ENCODE peak calls at places on chromosome 4, in four cellular contexts. A is GM12865, L is AG10803, U is IMR-90. E is an unnamed sample.

GRCh38 chr4:61992351-61992750 is 792.2 kb downstream of the ADGRL3 start:
- DNase-seq in A (no peak), L (no peak), U (no peak), E (no peak)

GRCh38 chr4:15691346-15692140 is 9.9 kb downstream of the FAM200B start:
- DNase-seq in U (peak), L (peak), A (no peak), E (peak)

GRCh38 chr4:113618205-113618604 is 143.3 kb downstream of the CAMK2D start:
- DNase-seq in A (no peak), L (peak), U (no peak), E (no peak)

GRCh38 chr4:41692717-41693345 is 55.7 kb downstream of the PHOX2B start:
- DNase-seq in L (peak), A (peak), U (peak), E (peak)

GRCh38 chr4:24364852-24365251 is 219.5 kb downstream of the DHX15 start:
- DNase-seq in A (no peak), L (no peak), U (no peak), E (no peak)

GRCh38 chr4:174600391-174600790 is 78.1 kb upstream of the HPGD start:
- DNase-seq in L (no peak), A (no peak), U (no peak), E (no peak)

GRCh38 chr4:71026086-71026485 is 32.6 kb downstream of the DCK start:
- DNase-seq in U (peak), A (no peak), L (peak), E (peak)

GRCh38 chr4:154617820-154618317 is 5.4 kb upstream of the FGG start:
- DNase-seq in A (no peak), U (no peak), L (no peak), E (no peak)

GRCh38 chr4:88791274-88791673 is 93.6 kb upstream of the NAP1L5 start:
- DNase-seq in L (peak), A (peak), U (peak), E (peak)

GRCh38 chr4:26081795-26082498 is 167.9 kb downstream of the SMIM20 start:
- DNase-seq in U (peak), A (peak), L (peak), E (peak)

GRCh38 chr4:7021930-7022658 is 21.1 kb upstream of the TADA2B start:
- DNase-seq in U (peak), A (no peak), L (peak), E (peak)

GRCh38 chr4:101279377-101279871 is 67.9 kb downstream of the PPP3CA start:
- DNase-seq in U (peak), A (peak), L (peak), E (peak)

GRCh38 chr4:56530269-56531148 is 24.9 kb downstream of the ARL9 start:
- DNase-seq in U (peak), L (peak), A (peak), E (peak)

DNA sequence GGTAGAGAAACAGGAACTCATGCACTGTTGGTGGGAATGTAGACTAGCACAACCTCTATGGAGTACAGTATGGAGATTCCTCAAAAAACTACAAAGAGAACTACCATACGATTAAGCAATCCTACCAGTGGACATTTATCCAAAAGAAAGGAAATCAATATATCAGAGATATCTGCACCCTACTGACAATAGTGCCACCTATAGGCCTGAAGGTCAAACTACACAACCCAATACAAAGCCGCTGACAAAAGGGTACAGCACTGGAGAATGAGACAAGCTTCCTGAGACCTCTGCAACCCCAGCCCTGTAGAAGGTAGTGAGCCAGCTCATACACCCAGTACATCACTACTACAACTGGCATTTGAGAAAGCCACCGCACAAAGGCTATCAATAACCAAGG is 67.1 kb downstream of the CBR4 start:
- DNase-seq in L (no peak), U (no peak), A (peak), E (peak)
- TF ChIP-seq CTCF in L (peak), U (peak), A (peak), E (peak)

GRCh38 chr4:184463856-184464255 is 10.5 kb downstream of the IRF2 start:
- DNase-seq in L (no peak), U (no peak), A (no peak), E (no peak)
- H3K4me3 ChIP-seq in L (no peak), U (no peak), A (no peak), E (no peak)

GRCh38 chr4:121464854-121465253 is 84.0 kb upstream of the QRFPR start:
- DNase-seq in L (no peak), U (no peak), A (no peak), E (no peak)
- TF ChIP-seq CTCF in L (no peak), U (no peak), A (no peak), E (no peak)

DNA sequence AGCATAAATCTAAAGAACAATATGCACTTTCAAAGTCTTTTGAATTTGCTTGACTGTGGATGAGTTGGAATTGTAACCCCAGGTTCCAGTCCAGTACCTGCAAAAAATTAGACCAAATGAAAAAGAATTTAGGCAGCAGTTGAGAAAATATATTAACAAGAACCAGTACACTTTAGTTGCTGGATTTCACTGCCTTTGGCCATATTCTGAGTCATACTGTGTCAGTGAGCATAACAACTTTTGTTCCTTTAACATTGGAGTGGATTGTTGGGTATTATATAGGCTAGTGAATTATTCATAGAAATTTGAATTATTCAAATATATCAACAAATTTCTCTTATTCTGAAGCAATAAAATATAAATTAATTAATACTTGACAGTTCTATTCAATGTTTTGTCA is 101.5 kb upstream of the SMAD1 start:
- DNase-seq in U (no peak), L (no peak), A (no peak), E (no peak)
- H3K4me3 ChIP-seq in U (no peak), L (no peak), A (no peak), E (no peak)